ENCODE peak calls at places on chromosomes 5 and 9, in four cellular contexts. One of them, this sample, is unnamed.

GRCh38 chr9:92633879-92634278 is 36.1 kb downstream of the IPPK start:
- DNase-seq in retinal pigment epithelial cell: no peak
- DNase-seq in left ventricle myocardium inferior: no peak
- DNase-seq in GM20000: no peak
- DNase-seq in this sample: no peak

GRCh38 chr9:109440797-109441287 is 57.3 kb downstream of the PTPN3 start:
- DNase-seq in retinal pigment epithelial cell: peak; percentile 61
- DNase-seq in left ventricle myocardium inferior: no peak
- DNase-seq in GM20000: peak; percentile 82
- DNase-seq in this sample: peak; percentile 80

GRCh38 chr5:82912462-82912861 is 164.7 kb downstream of the TMEM167A start:
- DNase-seq in GM20000: no peak
- DNase-seq in retinal pigment epithelial cell: no peak
- DNase-seq in left ventricle myocardium inferior: no peak
- DNase-seq in this sample: no peak

GRCh38 chr9:87567566-87567965 is 69.9 kb downstream of the DAPK1 start:
- DNase-seq in left ventricle myocardium inferior: no peak
- DNase-seq in GM20000: no peak
- DNase-seq in retinal pigment epithelial cell: no peak
- DNase-seq in this sample: no peak

GRCh38 chr5:157559301-157559700 is 16.3 kb downstream of the ADAM19 start:
- DNase-seq in left ventricle myocardium inferior: no peak
- DNase-seq in GM20000: no peak
- DNase-seq in retinal pigment epithelial cell: no peak
- DNase-seq in this sample: no peak

GRCh38 chr5:69295088-69295754 is 37.4 kb downstream of the CCDC125 start:
- DNase-seq in left ventricle myocardium inferior: no peak
- DNase-seq in GM20000: no peak
- DNase-seq in retinal pigment epithelial cell: peak; percentile 54
- DNase-seq in this sample: no peak

GRCh38 chr9:124522121-124523098 is 15.2 kb upstream of the NR5A1 start:
- DNase-seq in retinal pigment epithelial cell: no peak
- DNase-seq in GM20000: no peak
- DNase-seq in left ventricle myocardium inferior: no peak
- DNase-seq in this sample: no peak

GRCh38 chr5:73411927-73412596 is 36.5 kb downstream of the FOXD1 start:
- DNase-seq in retinal pigment epithelial cell: no peak
- DNase-seq in left ventricle myocardium inferior: no peak
- DNase-seq in GM20000: no peak
- DNase-seq in this sample: no peak

GRCh38 chr5:43110606-43111170 is 10.0 kb upstream of the ZNF131 start:
- DNase-seq in GM20000: no peak
- DNase-seq in retinal pigment epithelial cell: no peak
- DNase-seq in left ventricle myocardium inferior: no peak
- DNase-seq in this sample: no peak

GRCh38 chr9:16771352-16771751 is 99.1 kb downstream of the BNC2 start:
- DNase-seq in GM20000: no peak
- DNase-seq in retinal pigment epithelial cell: no peak
- DNase-seq in left ventricle myocardium inferior: no peak
- DNase-seq in this sample: no peak

GRCh38 chr5:167453518-167454020 is 837.9 kb upstream of the WWC1 start:
- DNase-seq in left ventricle myocardium inferior: no peak
- DNase-seq in retinal pigment epithelial cell: no peak
- DNase-seq in GM20000: no peak
- DNase-seq in this sample: no peak

GRCh38 chr9:88732128-88732527 is 197.2 kb downstream of the NXNL2 start:
- DNase-seq in retinal pigment epithelial cell: no peak
- DNase-seq in GM20000: no peak
- DNase-seq in left ventricle myocardium inferior: no peak
- DNase-seq in this sample: no peak

GRCh38 chr5:56669534-56670483 is 145.5 kb upstream of the MAP3K1 start:
- DNase-seq in retinal pigment epithelial cell: no peak
- DNase-seq in left ventricle myocardium inferior: peak; percentile 28
- DNase-seq in GM20000: peak; percentile 80
- DNase-seq in this sample: peak; percentile 80

GRCh38 chr9:91024841-91025240 is 223.2 kb downstream of the SYK start:
- DNase-seq in GM20000: no peak
- DNase-seq in retinal pigment epithelial cell: no peak
- DNase-seq in left ventricle myocardium inferior: no peak
- DNase-seq in this sample: no peak

GRCh38 chr9:90095682-90096081 is 490.9 kb downstream of the GADD45G start:
- DNase-seq in retinal pigment epithelial cell: no peak
- DNase-seq in left ventricle myocardium inferior: no peak
- DNase-seq in GM20000: no peak
- DNase-seq in this sample: no peak

GRCh38 chr5:128257096-128257495 is 173.5 kb downstream of the SLC12A2 start:
- DNase-seq in left ventricle myocardium inferior: no peak
- DNase-seq in GM20000: no peak
- DNase-seq in retinal pigment epithelial cell: peak; percentile 31
- DNase-seq in this sample: no peak

GRCh38 chr5:164148292-164148691 is 642.9 kb downstream of the MAT2B start:
- DNase-seq in GM20000: no peak
- DNase-seq in retinal pigment epithelial cell: no peak
- DNase-seq in left ventricle myocardium inferior: no peak
- DNase-seq in this sample: no peak

GRCh38 chr5:10133830-10134229 is 115.9 kb downstream of the ATPSCKMT start:
- DNase-seq in GM20000: no peak
- DNase-seq in left ventricle myocardium inferior: no peak
- DNase-seq in retinal pigment epithelial cell: no peak
- DNase-seq in this sample: no peak

GRCh38 chr5:52878671-52879070 is 91.0 kb downstream of the ITGA1 start:
- DNase-seq in retinal pigment epithelial cell: peak; percentile 91
- DNase-seq in left ventricle myocardium inferior: no peak
- DNase-seq in GM20000: no peak
- DNase-seq in this sample: no peak

GRCh38 chr9:121333950-121334773 is 35.9 kb downstream of the STOM start:
- DNase-seq in GM20000: no peak
- DNase-seq in left ventricle myocardium inferior: no peak
- DNase-seq in retinal pigment epithelial cell: no peak
- DNase-seq in this sample: no peak

GRCh38 chr9:121331549-121331948 is 38.5 kb downstream of the STOM start:
- DNase-seq in retinal pigment epithelial cell: no peak
- DNase-seq in left ventricle myocardium inferior: no peak
- DNase-seq in GM20000: no peak
- DNase-seq in this sample: no peak

GRCh38 chr9:121328876-121329681 is 41.0 kb downstream of the STOM start:
- DNase-seq in retinal pigment epithelial cell: no peak
- DNase-seq in GM20000: no peak
- DNase-seq in left ventricle myocardium inferior: no peak
- DNase-seq in this sample: no peak

GRCh38 chr9:121328476-121328875 is 41.6 kb downstream of the STOM start:
- DNase-seq in left ventricle myocardium inferior: no peak
- DNase-seq in GM20000: no peak
- DNase-seq in retinal pigment epithelial cell: no peak
- DNase-seq in this sample: no peak

GRCh38 chr9:121331992-121332685 is 37.9 kb downstream of the STOM start:
- DNase-seq in GM20000: no peak
- DNase-seq in left ventricle myocardium inferior: no peak
- DNase-seq in retinal pigment epithelial cell: no peak
- DNase-seq in this sample: no peak
- TF ChIP-seq CTCF in GM20000: no peak
- TF ChIP-seq CTCF in left ventricle myocardium inferior: peak; percentile 46
- TF ChIP-seq CTCF in retinal pigment epithelial cell: peak; percentile 51
- TF ChIP-seq CTCF in this sample: no peak

GRCh38 chr9:97660847-97661246 is 27.2 kb downstream of the NCBP1 start:
- DNase-seq in retinal pigment epithelial cell: no peak
- DNase-seq in left ventricle myocardium inferior: no peak
- DNase-seq in GM20000: no peak
- DNase-seq in this sample: no peak
- TF ChIP-seq CTCF in retinal pigment epithelial cell: no peak
- TF ChIP-seq CTCF in left ventricle myocardium inferior: no peak
- TF ChIP-seq CTCF in GM20000: no peak
- TF ChIP-seq CTCF in this sample: no peak

GRCh38 chr5:119255571-119256356 is 100.1 kb upstream of the TNFAIP8 start:
- DNase-seq in GM20000: peak; percentile 13
- DNase-seq in retinal pigment epithelial cell: no peak
- DNase-seq in left ventricle myocardium inferior: no peak
- DNase-seq in this sample: peak; percentile 21
- TF ChIP-seq CTCF in GM20000: peak; percentile 5
- TF ChIP-seq CTCF in retinal pigment epithelial cell: no peak
- TF ChIP-seq CTCF in left ventricle myocardium inferior: no peak
- TF ChIP-seq CTCF in this sample: no peak

DNA sequence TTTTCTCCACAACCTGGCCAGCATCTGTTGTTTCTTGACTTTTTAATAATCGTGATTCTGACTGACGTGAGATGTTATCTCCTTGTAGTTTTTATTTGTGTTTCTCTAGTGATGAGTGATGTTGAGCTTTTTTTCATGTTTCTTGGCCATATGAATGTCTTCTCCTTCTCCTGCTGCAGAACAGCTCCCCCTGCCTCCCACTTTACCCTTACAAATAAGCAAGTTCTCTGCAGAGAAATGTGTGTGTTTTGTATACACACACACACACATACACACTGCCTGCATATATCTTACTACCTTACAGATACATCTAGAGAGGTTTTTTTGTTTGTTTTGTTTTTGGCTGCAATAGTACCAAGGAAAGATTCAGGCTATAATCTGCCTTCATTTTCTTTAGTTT is 88.7 kb upstream of the PHF24 start:
- DNase-seq in GM20000: no peak
- DNase-seq in retinal pigment epithelial cell: no peak
- DNase-seq in left ventricle myocardium inferior: no peak
- DNase-seq in this sample: no peak
- TF ChIP-seq CTCF in GM20000: no peak
- TF ChIP-seq CTCF in retinal pigment epithelial cell: peak; percentile 54
- TF ChIP-seq CTCF in left ventricle myocardium inferior: peak; percentile 46
- TF ChIP-seq CTCF in this sample: peak; percentile 31

DNA sequence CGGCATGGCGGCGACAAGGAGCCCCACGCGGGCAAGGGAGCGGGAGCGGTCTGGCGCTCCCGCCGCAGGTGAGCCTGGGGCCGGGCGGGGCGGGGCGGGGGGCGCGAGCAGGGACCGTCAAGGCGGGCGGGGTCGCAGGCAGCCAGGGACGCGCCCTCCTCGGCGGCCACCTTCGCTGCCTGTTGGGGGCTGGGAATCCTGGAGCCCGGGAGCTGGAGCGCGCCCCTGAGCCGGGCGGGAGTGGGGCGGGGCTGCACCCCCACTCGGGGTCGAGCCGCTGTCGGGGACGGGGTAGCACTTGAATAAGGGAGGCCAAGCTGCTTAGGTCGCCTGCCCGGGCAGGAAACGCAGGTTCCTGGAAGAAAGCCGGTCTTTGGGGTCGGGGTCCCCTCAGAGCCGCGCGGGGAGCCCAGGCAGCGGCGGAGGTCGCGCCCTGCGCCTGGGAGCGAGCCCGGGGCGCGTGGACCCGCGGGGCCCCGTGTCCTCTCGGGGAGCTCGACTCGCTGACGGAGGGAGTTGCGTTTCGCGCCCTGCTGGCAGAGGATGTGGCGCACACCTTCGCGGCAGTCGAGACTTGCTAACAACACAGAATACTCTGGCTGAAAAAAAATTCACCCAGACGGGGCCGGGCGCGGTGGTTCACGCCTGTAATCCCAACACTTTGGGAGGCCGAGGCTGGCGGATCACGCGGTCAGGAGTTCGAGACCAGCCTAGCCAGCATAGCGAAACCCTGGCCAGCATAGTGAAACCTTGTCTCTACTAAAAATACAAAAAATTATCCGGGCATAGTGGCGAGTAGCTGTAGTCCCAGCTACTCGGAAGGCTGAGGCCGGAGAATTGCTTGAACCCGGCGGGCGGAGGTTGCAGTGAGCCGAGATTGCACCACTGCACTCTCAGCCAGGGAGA is 552 bp downstream of the OTULINL start:
- DNase-seq in retinal pigment epithelial cell: no peak
- DNase-seq in left ventricle myocardium inferior: peak; percentile 48
- DNase-seq in GM20000: peak; percentile 66
- DNase-seq in this sample: peak; percentile 57
- TF ChIP-seq CTCF in retinal pigment epithelial cell: no peak
- TF ChIP-seq CTCF in left ventricle myocardium inferior: peak; percentile 35
- TF ChIP-seq CTCF in GM20000: peak; percentile 11
- TF ChIP-seq CTCF in this sample: peak; percentile 24

GRCh38 chr5:149442563-149443182 is 63.6 kb upstream of the IL17B start:
- DNase-seq in GM20000: peak; percentile 75
- DNase-seq in left ventricle myocardium inferior: peak; percentile 85
- DNase-seq in retinal pigment epithelial cell: no peak
- DNase-seq in this sample: peak; percentile 87
- TF ChIP-seq CTCF in GM20000: peak; percentile 79
- TF ChIP-seq CTCF in left ventricle myocardium inferior: peak; percentile 91
- TF ChIP-seq CTCF in retinal pigment epithelial cell: peak; percentile 92
- TF ChIP-seq CTCF in this sample: peak; percentile 96

GRCh38 chr5:143776951-143777350 is 35.0 kb upstream of the HMHB1 start:
- DNase-seq in GM20000: no peak
- DNase-seq in retinal pigment epithelial cell: no peak
- DNase-seq in left ventricle myocardium inferior: no peak
- DNase-seq in this sample: no peak

GRCh38 chr5:143771229-143772001 is 40.5 kb upstream of the HMHB1 start:
- DNase-seq in left ventricle myocardium inferior: no peak
- DNase-seq in retinal pigment epithelial cell: no peak
- DNase-seq in GM20000: no peak
- DNase-seq in this sample: no peak

GRCh38 chr5:143770430-143770829 is 41.5 kb upstream of the HMHB1 start:
- DNase-seq in GM20000: no peak
- DNase-seq in left ventricle myocardium inferior: no peak
- DNase-seq in retinal pigment epithelial cell: no peak
- DNase-seq in this sample: no peak

GRCh38 chr5:143775258-143775657 is 36.7 kb upstream of the HMHB1 start:
- DNase-seq in left ventricle myocardium inferior: no peak
- DNase-seq in retinal pigment epithelial cell: no peak
- DNase-seq in GM20000: no peak
- DNase-seq in this sample: no peak

DNA sequence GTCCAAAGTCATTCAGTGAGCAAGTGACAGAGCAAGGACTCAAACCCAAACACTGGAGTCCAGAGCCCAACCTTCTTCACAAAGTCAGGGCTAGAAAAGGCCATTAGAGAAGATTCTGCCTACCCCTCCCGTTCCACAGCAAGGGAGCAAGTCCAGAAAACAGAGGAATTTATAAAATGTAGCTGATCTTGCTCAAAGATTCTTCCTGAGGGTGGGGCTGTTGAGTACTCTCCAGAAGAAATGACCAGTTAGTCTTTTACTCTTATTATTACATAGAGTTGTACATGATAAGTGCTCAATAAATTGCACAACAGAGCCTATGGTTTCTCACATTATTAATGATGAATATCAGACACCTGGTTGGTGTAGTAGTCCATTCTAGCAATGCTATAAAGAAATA is 39.3 kb upstream of the HMHB1 start:
- DNase-seq in left ventricle myocardium inferior: no peak
- DNase-seq in GM20000: no peak
- DNase-seq in retinal pigment epithelial cell: no peak
- DNase-seq in this sample: no peak
- TF ChIP-seq CTCF in left ventricle myocardium inferior: no peak
- TF ChIP-seq CTCF in GM20000: no peak
- TF ChIP-seq CTCF in retinal pigment epithelial cell: no peak
- TF ChIP-seq CTCF in this sample: no peak

This sample was measured in GM10248.